ENCODE peak calls at places on chromosomes 5 and 9, in five cellular contexts. K is pancreas; P is activated effector memory CD4-positive, alpha-beta T cell treated with Interleukin-2 at 50 U/mL for 16 hours; Y is amniotic stem cell; L is naive B cell. T is an unnamed sample.

GRCh38 chr5:132797651-132798050 is 15.5 kb upstream of the SOWAHA start:
- DNase-seq in L (no peak), Y (no peak), K (no peak), P (no peak), T (no peak)

GRCh38 chr5:78757269-78758053 is 108.9 kb upstream of the LHFPL2 start:
- DNase-seq in K (no peak), Y (peak), P (no peak), L (no peak), T (no peak)

GRCh38 chr5:139964994-139965565 is 78.0 kb downstream of the NRG2 start:
- DNase-seq in Y (no peak), L (no peak), K (no peak), P (no peak), T (no peak)

GRCh38 chr5:137374110-137374853 is 124.8 kb downstream of the SPOCK1 start:
- DNase-seq in Y (no peak), K (no peak), L (no peak), P (no peak), T (no peak)

GRCh38 chr5:133304707-133305216 is 252.9 kb downstream of the HSPA4 start:
- DNase-seq in Y (no peak), K (no peak), L (no peak), P (no peak), T (no peak)

GRCh38 chr5:72324186-72324825 is 4.1 kb downstream of the PTCD2 start:
- DNase-seq in P (no peak), L (no peak), Y (no peak), K (no peak), T (no peak)

GRCh38 chr5:104541129-104541528 is 978.5 kb upstream of the NUDT12 start:
- DNase-seq in K (no peak), Y (no peak), L (no peak), P (no peak), T (no peak)

GRCh38 chr9:3827175-3827574 is 301.4 kb upstream of the RFX3 start:
- DNase-seq in L (no peak), P (no peak), Y (no peak), K (no peak), T (no peak)

GRCh38 chr9:135551456-135551855 is 5.5 kb downstream of the OBP2A start:
- DNase-seq in K (no peak), L (no peak), P (no peak), Y (no peak), T (no peak)

GRCh38 chr5:74116266-74116665 is 490.3 kb downstream of the ARHGEF28 start:
- DNase-seq in L (no peak), P (no peak), K (no peak), Y (no peak), T (no peak)

GRCh38 chr9:7967093-7967827 is 167.7 kb upstream of the DMAC1 start:
- DNase-seq in L (no peak), Y (no peak), K (no peak), P (no peak), T (no peak)

GRCh38 chr5:168976311-168976893 is 324.5 kb downstream of the SLIT3 start:
- DNase-seq in Y (no peak), P (no peak), L (no peak), K (no peak), T (no peak)

GRCh38 chr9:75168270-75169185 is 80.2 kb downstream of the OSTF1 start:
- DNase-seq in L (no peak), K (no peak), Y (no peak), P (no peak), T (no peak)